ENCODE peak calls at places on chromosomes 1 and 21, in ten cellular contexts. One of them, this sample, is unnamed.

GRCh38 chr1:31366796-31367195 is 6.1 kb downstream of the FABP3 start:
- DNase-seq in T-helper 17 cell: no peak
- DNase-seq in fibroblast of the conjunctiva: no peak
- DNase-seq in DMS 273 treated with DMSO at 0.1 percent for 48 hours: no peak
- DNase-seq in GM10248: no peak
- DNase-seq in stomach: no peak
- DNase-seq in NCI-H748 treated with DMSO at 0.1 percent for 48 hours: peak
- DNase-seq in nucleus accumbens: no peak
- DNase-seq in head of caudate nucleus: peak
- DNase-seq in T47D: no peak
- DNase-seq in this sample: no peak

GRCh38 chr1:111747282-111747734 is 8.1 kb upstream of the INKA2 start:
- DNase-seq in nucleus accumbens: no peak
- DNase-seq in DMS 273 treated with DMSO at 0.1 percent for 48 hours: peak
- DNase-seq in head of caudate nucleus: no peak
- DNase-seq in T-helper 17 cell: peak
- DNase-seq in T47D: peak
- DNase-seq in stomach: peak
- DNase-seq in GM10248: peak
- DNase-seq in NCI-H748 treated with DMSO at 0.1 percent for 48 hours: peak
- DNase-seq in fibroblast of the conjunctiva: peak
- DNase-seq in this sample: peak

GRCh38 chr1:100494393-100495084 is 43.4 kb upstream of the GPR88 start:
- DNase-seq in T47D: no peak
- DNase-seq in T-helper 17 cell: no peak
- DNase-seq in DMS 273 treated with DMSO at 0.1 percent for 48 hours: no peak
- DNase-seq in GM10248: no peak
- DNase-seq in fibroblast of the conjunctiva: no peak
- DNase-seq in NCI-H748 treated with DMSO at 0.1 percent for 48 hours: no peak
- DNase-seq in head of caudate nucleus: no peak
- DNase-seq in stomach: no peak
- DNase-seq in nucleus accumbens: no peak
- DNase-seq in this sample: no peak

GRCh38 chr1:195202271-195202670 is 1406.0 kb downstream of the KCNT2 start:
- DNase-seq in T-helper 17 cell: no peak
- DNase-seq in NCI-H748 treated with DMSO at 0.1 percent for 48 hours: peak
- DNase-seq in DMS 273 treated with DMSO at 0.1 percent for 48 hours: no peak
- DNase-seq in GM10248: no peak
- DNase-seq in fibroblast of the conjunctiva: no peak
- DNase-seq in nucleus accumbens: no peak
- DNase-seq in head of caudate nucleus: no peak
- DNase-seq in T47D: no peak
- DNase-seq in stomach: no peak
- DNase-seq in this sample: no peak

GRCh38 chr1:23133587-23133986 is 35.1 kb downstream of the LUZP1 start:
- DNase-seq in DMS 273 treated with DMSO at 0.1 percent for 48 hours: no peak
- DNase-seq in NCI-H748 treated with DMSO at 0.1 percent for 48 hours: no peak
- DNase-seq in GM10248: no peak
- DNase-seq in T-helper 17 cell: no peak
- DNase-seq in head of caudate nucleus: no peak
- DNase-seq in nucleus accumbens: no peak
- DNase-seq in stomach: no peak
- DNase-seq in fibroblast of the conjunctiva: no peak
- DNase-seq in T47D: no peak
- DNase-seq in this sample: no peak

GRCh38 chr1:222777977-222778376 is 36.9 kb upstream of the DISP1 start:
- DNase-seq in T47D: no peak
- DNase-seq in T-helper 17 cell: no peak
- DNase-seq in fibroblast of the conjunctiva: no peak
- DNase-seq in DMS 273 treated with DMSO at 0.1 percent for 48 hours: no peak
- DNase-seq in head of caudate nucleus: no peak
- DNase-seq in NCI-H748 treated with DMSO at 0.1 percent for 48 hours: peak
- DNase-seq in stomach: no peak
- DNase-seq in GM10248: no peak
- DNase-seq in nucleus accumbens: no peak
- DNase-seq in this sample: no peak

GRCh38 chr1:180562582-180562981 is 3.8 kb downstream of the OVAAL start:
- DNase-seq in NCI-H748 treated with DMSO at 0.1 percent for 48 hours: no peak
- DNase-seq in head of caudate nucleus: no peak
- DNase-seq in T-helper 17 cell: no peak
- DNase-seq in nucleus accumbens: no peak
- DNase-seq in fibroblast of the conjunctiva: no peak
- DNase-seq in DMS 273 treated with DMSO at 0.1 percent for 48 hours: no peak
- DNase-seq in GM10248: no peak
- DNase-seq in T47D: no peak
- DNase-seq in stomach: no peak
- DNase-seq in this sample: no peak

GRCh38 chr21:45620201-45620600 is 23.3 kb upstream of the PCBP3 start:
- DNase-seq in stomach: no peak
- DNase-seq in T-helper 17 cell: no peak
- DNase-seq in nucleus accumbens: no peak
- DNase-seq in head of caudate nucleus: no peak
- DNase-seq in NCI-H748 treated with DMSO at 0.1 percent for 48 hours: no peak
- DNase-seq in DMS 273 treated with DMSO at 0.1 percent for 48 hours: no peak
- DNase-seq in fibroblast of the conjunctiva: no peak
- DNase-seq in GM10248: no peak
- DNase-seq in T47D: no peak
- DNase-seq in this sample: no peak

GRCh38 chr1:89633745-89634625 is 1.1 kb downstream of the LRRC8C start:
- DNase-seq in nucleus accumbens: peak
- DNase-seq in stomach: no peak
- DNase-seq in DMS 273 treated with DMSO at 0.1 percent for 48 hours: no peak
- DNase-seq in T-helper 17 cell: no peak
- DNase-seq in head of caudate nucleus: peak
- DNase-seq in NCI-H748 treated with DMSO at 0.1 percent for 48 hours: no peak
- DNase-seq in fibroblast of the conjunctiva: no peak
- DNase-seq in GM10248: peak
- DNase-seq in T47D: no peak
- DNase-seq in this sample: no peak

GRCh38 chr21:28761709-28762356 is 230.8 kb downstream of the LTN1 start:
- DNase-seq in nucleus accumbens: no peak
- DNase-seq in DMS 273 treated with DMSO at 0.1 percent for 48 hours: no peak
- DNase-seq in NCI-H748 treated with DMSO at 0.1 percent for 48 hours: no peak
- DNase-seq in T-helper 17 cell: no peak
- DNase-seq in GM10248: no peak
- DNase-seq in head of caudate nucleus: no peak
- DNase-seq in T47D: no peak
- DNase-seq in fibroblast of the conjunctiva: no peak
- DNase-seq in stomach: no peak
- DNase-seq in this sample: no peak

GRCh38 chr1:58249729-58250586 is 296.6 kb downstream of the OMA1 start:
- DNase-seq in NCI-H748 treated with DMSO at 0.1 percent for 48 hours: peak
- DNase-seq in DMS 273 treated with DMSO at 0.1 percent for 48 hours: peak
- DNase-seq in T-helper 17 cell: no peak
- DNase-seq in T47D: no peak
- DNase-seq in fibroblast of the conjunctiva: no peak
- DNase-seq in stomach: no peak
- DNase-seq in GM10248: peak
- DNase-seq in nucleus accumbens: peak
- DNase-seq in head of caudate nucleus: peak
- DNase-seq in this sample: peak

GRCh38 chr1:22024485-22025367 is 23.3 kb downstream of the CELA3A start:
- DNase-seq in NCI-H748 treated with DMSO at 0.1 percent for 48 hours: peak
- DNase-seq in GM10248: peak
- DNase-seq in stomach: peak
- DNase-seq in T47D: no peak
- DNase-seq in nucleus accumbens: no peak
- DNase-seq in T-helper 17 cell: peak
- DNase-seq in head of caudate nucleus: peak
- DNase-seq in fibroblast of the conjunctiva: peak
- DNase-seq in DMS 273 treated with DMSO at 0.1 percent for 48 hours: peak
- DNase-seq in this sample: peak

GRCh38 chr1:20685099-20685662 is 24.0 kb upstream of the DDOST start:
- DNase-seq in stomach: no peak
- DNase-seq in T47D: no peak
- DNase-seq in head of caudate nucleus: peak
- DNase-seq in fibroblast of the conjunctiva: no peak
- DNase-seq in DMS 273 treated with DMSO at 0.1 percent for 48 hours: no peak
- DNase-seq in nucleus accumbens: no peak
- DNase-seq in NCI-H748 treated with DMSO at 0.1 percent for 48 hours: no peak
- DNase-seq in T-helper 17 cell: no peak
- DNase-seq in GM10248: no peak
- DNase-seq in this sample: no peak

GRCh38 chr1:50348449-50349241 is 74.6 kb downstream of the DMRTA2 start:
- DNase-seq in GM10248: peak
- DNase-seq in T-helper 17 cell: peak
- DNase-seq in T47D: peak
- DNase-seq in nucleus accumbens: peak
- DNase-seq in head of caudate nucleus: peak
- DNase-seq in DMS 273 treated with DMSO at 0.1 percent for 48 hours: peak
- DNase-seq in fibroblast of the conjunctiva: peak
- DNase-seq in stomach: peak
- DNase-seq in NCI-H748 treated with DMSO at 0.1 percent for 48 hours: peak
- DNase-seq in this sample: peak

GRCh38 chr21:33479679-33480480 is at the start of gene TMEM50B:
- DNase-seq in DMS 273 treated with DMSO at 0.1 percent for 48 hours: peak
- DNase-seq in T-helper 17 cell: peak
- DNase-seq in fibroblast of the conjunctiva: peak
- DNase-seq in head of caudate nucleus: peak
- DNase-seq in T47D: peak
- DNase-seq in nucleus accumbens: peak
- DNase-seq in stomach: peak
- DNase-seq in NCI-H748 treated with DMSO at 0.1 percent for 48 hours: peak
- DNase-seq in GM10248: peak
- DNase-seq in this sample: peak

GRCh38 chr1:183195146-183195571 is 9.1 kb downstream of the LAMC2 start:
- DNase-seq in T-helper 17 cell: no peak
- DNase-seq in T47D: no peak
- DNase-seq in NCI-H748 treated with DMSO at 0.1 percent for 48 hours: no peak
- DNase-seq in fibroblast of the conjunctiva: no peak
- DNase-seq in GM10248: no peak
- DNase-seq in DMS 273 treated with DMSO at 0.1 percent for 48 hours: no peak
- DNase-seq in nucleus accumbens: no peak
- DNase-seq in stomach: no peak
- DNase-seq in head of caudate nucleus: no peak
- DNase-seq in this sample: peak

GRCh38 chr1:164912290-164912689 is 353.3 kb downstream of the PBX1 start:
- DNase-seq in head of caudate nucleus: no peak
- DNase-seq in fibroblast of the conjunctiva: no peak
- DNase-seq in stomach: no peak
- DNase-seq in NCI-H748 treated with DMSO at 0.1 percent for 48 hours: no peak
- DNase-seq in DMS 273 treated with DMSO at 0.1 percent for 48 hours: no peak
- DNase-seq in T47D: no peak
- DNase-seq in T-helper 17 cell: no peak
- DNase-seq in nucleus accumbens: no peak
- DNase-seq in GM10248: no peak
- DNase-seq in this sample: no peak

GRCh38 chr1:33763406-33763805 is 100.5 kb upstream of the HMGB4 start:
- DNase-seq in T47D: no peak
- DNase-seq in stomach: no peak
- DNase-seq in NCI-H748 treated with DMSO at 0.1 percent for 48 hours: no peak
- DNase-seq in DMS 273 treated with DMSO at 0.1 percent for 48 hours: no peak
- DNase-seq in GM10248: no peak
- DNase-seq in T-helper 17 cell: no peak
- DNase-seq in fibroblast of the conjunctiva: no peak
- DNase-seq in head of caudate nucleus: no peak
- DNase-seq in nucleus accumbens: no peak
- DNase-seq in this sample: no peak